ENCODE peak calls at places on chromosomes 11 and 22, in seven cellular contexts. E is esophagus squamous epithelium, N is body of pancreas, F is A549, J is foreskin fibroblast, Y is uterus, A is Panc1. Z is an unnamed sample.

GRCh38 chr11:99098751-99099150 is 78.0 kb downstream of the CNTN5 start:
- DNase-seq in E (no peak), F (no peak), A (no peak), N (no peak), Y (no peak), J (no peak), Z (no peak)

GRCh38 chr11:19524171-19524671 is 188.4 kb upstream of the NAV2 start:
- DNase-seq in Y (no peak), A (no peak), E (no peak), J (no peak), N (peak), F (no peak), Z (no peak)

GRCh38 chr11:63841554-63841953 is 2.6 kb downstream of the MARK2 start:
- DNase-seq in J (peak), N (no peak), E (no peak), A (no peak), Y (no peak), F (no peak), Z (no peak)

GRCh38 chr22:21569459-21570161 is 2.1 kb downstream of the UBE2L3 start:
- DNase-seq in E (no peak), Y (no peak), F (no peak), J (no peak), N (no peak), A (no peak), Z (no peak)

GRCh38 chr11:3021125-3021524 is 29.0 kb upstream of the NAP1L4 start:
- DNase-seq in J (no peak), Y (no peak), N (peak), F (peak), E (no peak), A (no peak), Z (no peak)

GRCh38 chr22:29784451-29785361 is 17.5 kb downstream of the UQCR10 start:
- DNase-seq in E (no peak), J (no peak), Y (no peak), F (no peak), A (no peak), N (peak), Z (no peak)

GRCh38 chr11:115222218-115222862 is 281.9 kb downstream of the CADM1 start:
- DNase-seq in F (peak), J (peak), E (no peak), N (no peak), A (peak), Y (no peak), Z (peak)

GRCh38 chr11:12691473-12691872 is 17.3 kb downstream of the TEAD1 start:
- DNase-seq in N (no peak), J (peak), Y (no peak), F (no peak), A (no peak), E (no peak), Z (peak)

GRCh38 chr22:25054943-25055511 is 102.5 kb downstream of the KIAA1671 start:
- DNase-seq in Y (no peak), A (no peak), E (no peak), N (no peak), F (no peak), J (no peak), Z (no peak)

GRCh38 chr11:113274708-113275582 is 39.4 kb upstream of the TTC12 start:
- DNase-seq in F (peak), N (no peak), A (no peak), J (no peak), Y (no peak), E (no peak), Z (no peak)

GRCh38 chr11:107385361-107385982 is 72.2 kb downstream of the CWF19L2 start:
- DNase-seq in Y (no peak), N (no peak), A (no peak), F (no peak), E (no peak), J (peak), Z (no peak)

GRCh38 chr22:46534177-46534776 is 3.1 kb downstream of the CELSR1 start:
- DNase-seq in J (no peak), F (no peak), Y (no peak), E (no peak), N (no peak), A (no peak), Z (no peak)

GRCh38 chr22:46531776-46532175 is 5.6 kb downstream of the CELSR1 start:
- DNase-seq in E (no peak), A (no peak), Y (no peak), F (no peak), J (no peak), N (no peak), Z (no peak)

GRCh38 chr22:46534901-46535630 is 2.4 kb downstream of the CELSR1 start:
- DNase-seq in N (no peak), E (no peak), A (no peak), J (no peak), F (no peak), Y (no peak), Z (no peak)

GRCh38 chr22:46535876-46536558 is 1.4 kb downstream of the CELSR1 start:
- DNase-seq in N (no peak), A (no peak), Y (no peak), J (no peak), F (no peak), E (no peak), Z (no peak)

DNA sequence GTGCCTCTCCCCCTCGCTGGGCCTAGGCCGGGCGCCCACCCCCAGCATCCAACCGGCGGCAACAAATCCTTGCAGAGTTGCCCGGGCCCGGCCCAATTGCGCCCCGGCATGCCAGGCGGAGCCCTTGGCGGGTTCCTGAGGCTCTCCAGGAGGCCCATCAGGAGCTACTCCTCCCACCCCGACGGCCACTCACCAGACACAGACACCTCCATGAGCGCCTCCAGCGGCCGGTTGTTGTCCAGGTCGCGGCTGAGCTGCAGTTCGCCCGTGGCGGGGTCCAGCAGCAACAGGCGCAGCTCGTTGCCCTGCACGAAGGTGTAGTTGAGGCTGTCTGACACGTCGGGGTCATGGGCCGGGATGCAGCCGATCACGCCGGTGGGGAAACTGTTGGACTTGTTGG is 4.0 kb downstream of the CELSR1 start:
- DNase-seq in J (no peak), E (no peak), N (no peak), Y (no peak), A (no peak), F (peak), Z (no peak)
- H3K4me3 ChIP-seq in J (no peak), E (peak), N (no peak), Y (no peak), A (peak), F (peak), Z (no peak)

GRCh38 chr22:50606126-50606525 is 5.5 kb downstream of the MAPK8IP2 start:
- DNase-seq in A (no peak), N (no peak), J (no peak), F (no peak), E (no peak), Y (no peak), Z (no peak)
- TF ChIP-seq CTCF in A (no peak), N (no peak), J (no peak), F (no peak), E (no peak), Y (no peak), Z (peak)

DNA sequence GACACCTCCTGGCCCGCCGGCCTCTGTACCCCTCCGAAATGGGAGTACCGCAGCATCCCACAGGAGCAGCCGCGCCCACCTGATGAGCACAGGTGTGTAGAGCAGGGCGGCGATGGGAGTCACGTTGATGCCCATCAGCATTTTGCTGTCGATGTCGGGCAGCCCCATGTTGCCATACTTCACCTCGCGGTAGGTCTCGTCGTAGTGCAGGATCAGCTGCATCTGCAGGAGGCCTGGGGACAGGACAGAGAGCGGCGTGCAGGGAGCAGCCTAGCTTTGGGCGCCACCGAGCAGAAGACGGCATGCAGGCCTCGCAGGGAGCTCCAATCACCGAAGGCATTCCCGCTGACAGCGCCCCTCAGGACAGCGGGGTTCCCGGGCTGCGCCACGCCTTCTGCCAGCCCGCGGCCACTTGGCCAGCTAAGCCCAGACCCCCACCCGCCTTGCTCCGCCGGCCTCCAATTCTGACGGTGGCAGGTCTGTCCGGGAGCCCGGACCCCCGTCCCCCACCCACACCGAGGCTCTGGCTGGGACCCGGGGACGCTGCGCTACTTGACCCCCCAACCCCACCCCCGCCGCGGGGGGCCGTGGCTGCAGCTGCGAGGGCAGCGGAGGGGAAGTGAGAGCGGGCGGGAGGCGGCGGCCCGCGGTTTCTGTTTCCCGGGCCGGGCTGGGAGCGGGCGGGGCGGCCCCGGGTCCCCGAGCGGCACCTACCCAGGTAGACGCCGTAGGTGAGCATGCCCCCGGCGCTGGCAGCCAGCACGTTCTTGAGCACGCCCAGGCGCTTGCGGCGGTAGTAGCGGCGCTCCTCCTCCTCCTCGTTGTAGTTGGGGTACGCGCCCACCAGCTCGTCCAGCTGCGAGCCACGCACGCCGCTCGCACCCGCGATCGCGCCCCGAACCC is 703 bp downstream of the UNC93B1 start:
- DNase-seq in J (no peak), Y (no peak), N (peak), F (no peak), A (no peak), E (no peak), Z (no peak)
- H3K4me3 ChIP-seq in J (peak), Y (peak), N (peak), F (peak), A (peak), E (peak), Z (peak)

GRCh38 chr22:43079742-43080141 is 9.4 kb downstream of the TTLL1 start:
- DNase-seq in N (no peak), E (no peak), Y (no peak), A (no peak), J (no peak), F (no peak), Z (no peak)

GRCh38 chr22:43078522-43078921 is 10.7 kb downstream of the TTLL1 start:
- DNase-seq in E (no peak), A (no peak), Y (no peak), F (no peak), N (no peak), J (no peak), Z (no peak)

GRCh38 chr22:43081968-43082367 is 7.2 kb downstream of the TTLL1 start:
- DNase-seq in Y (no peak), J (no peak), E (no peak), N (no peak), F (no peak), A (no peak), Z (no peak)

DNA sequence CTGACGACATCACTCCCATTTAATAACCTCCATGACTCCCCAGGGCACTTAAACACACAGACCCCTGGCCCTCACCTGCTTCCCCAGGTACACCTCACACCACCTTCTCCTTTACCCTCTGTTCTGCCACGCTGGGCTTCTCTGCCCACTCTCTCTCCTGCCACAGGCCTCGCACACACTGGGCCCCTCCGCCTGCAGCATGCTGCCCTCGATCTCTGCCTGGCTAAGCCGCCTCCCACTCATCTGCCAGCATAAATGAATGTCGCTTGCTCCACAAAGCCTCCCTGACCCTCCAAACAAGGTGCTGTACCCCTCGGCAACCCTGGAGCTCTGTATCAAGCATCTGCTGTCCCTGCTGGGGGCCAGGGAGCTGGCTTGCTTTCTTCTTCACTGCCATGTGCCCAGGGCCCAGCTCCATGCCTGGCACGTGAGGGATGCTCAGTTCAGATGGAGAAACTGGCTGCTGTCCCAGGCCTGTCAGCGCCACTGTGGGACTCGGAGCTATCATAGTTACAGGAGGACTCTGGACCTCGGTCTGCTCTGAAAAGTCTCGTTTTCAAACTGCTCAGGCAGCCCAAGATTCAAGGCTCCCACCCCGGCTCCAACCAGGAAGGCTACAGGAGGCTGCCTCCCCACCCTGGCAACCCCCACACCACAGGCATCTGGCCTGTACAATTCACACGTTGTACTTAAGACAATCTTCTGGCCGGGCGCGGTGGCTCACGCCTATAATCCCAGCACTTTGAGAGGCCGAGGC is 11.9 kb downstream of the TTLL1 start:
- DNase-seq in F (no peak), Y (no peak), N (no peak), E (no peak), A (no peak), J (no peak), Z (no peak)
- TF ChIP-seq CTCF in F (no peak), Y (no peak), N (no peak), E (no peak), A (no peak), J (no peak), Z (no peak)

GRCh38 chr11:121459413-121460041 is 6.8 kb upstream of the SORL1-AS1 start:
- DNase-seq in E (no peak), A (no peak), N (no peak), F (no peak), Y (no peak), J (no peak), Z (no peak)

GRCh38 chr11:121458551-121458950 is 5.8 kb upstream of the SORL1-AS1 start:
- DNase-seq in E (no peak), F (no peak), J (no peak), Y (no peak), N (no peak), A (no peak), Z (no peak)

GRCh38 chr11:121453589-121454299 is 977 bp upstream of the SORL1-AS1 start:
- DNase-seq in J (no peak), E (no peak), Y (no peak), N (no peak), A (no peak), F (no peak), Z (no peak)

GRCh38 chr11:121455115-121455514 is 2.3 kb upstream of the SORL1-AS1 start:
- DNase-seq in F (no peak), N (no peak), E (no peak), J (no peak), A (no peak), Y (no peak), Z (no peak)

GRCh38 chr11:121456816-121457431 is 4.2 kb upstream of the SORL1-AS1 start:
- DNase-seq in J (no peak), A (no peak), F (no peak), N (no peak), Y (no peak), E (no peak), Z (no peak)
- H3K4me3 ChIP-seq in J (no peak), A (no peak), F (no peak), N (no peak), Y (no peak), E (no peak), Z (no peak)

DNA sequence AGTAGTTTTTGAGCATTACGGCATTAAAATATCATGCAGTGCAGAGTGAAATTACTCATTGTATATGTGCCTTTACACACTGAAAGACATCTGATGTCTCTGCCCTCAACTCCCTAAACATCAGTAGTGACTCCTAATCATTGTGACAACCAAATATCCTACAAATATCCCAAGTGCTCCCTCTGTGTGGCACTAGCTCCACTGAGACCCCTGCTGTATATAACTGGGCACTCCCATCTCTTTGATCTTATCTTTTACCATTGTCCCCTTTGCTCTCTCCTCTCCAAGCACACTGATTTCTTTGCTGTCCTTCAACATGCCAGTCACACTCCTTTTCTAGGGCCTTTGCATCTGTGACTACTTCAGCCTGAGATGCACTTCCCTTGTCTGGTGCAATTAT is 2.6 kb downstream of the SLC5A12 start:
- DNase-seq in Y (no peak), J (no peak), N (no peak), E (no peak), F (no peak), A (no peak), Z (no peak)
- TF ChIP-seq CTCF in Y (no peak), J (no peak), N (no peak), E (no peak), F (no peak), A (no peak), Z (no peak)

DNA sequence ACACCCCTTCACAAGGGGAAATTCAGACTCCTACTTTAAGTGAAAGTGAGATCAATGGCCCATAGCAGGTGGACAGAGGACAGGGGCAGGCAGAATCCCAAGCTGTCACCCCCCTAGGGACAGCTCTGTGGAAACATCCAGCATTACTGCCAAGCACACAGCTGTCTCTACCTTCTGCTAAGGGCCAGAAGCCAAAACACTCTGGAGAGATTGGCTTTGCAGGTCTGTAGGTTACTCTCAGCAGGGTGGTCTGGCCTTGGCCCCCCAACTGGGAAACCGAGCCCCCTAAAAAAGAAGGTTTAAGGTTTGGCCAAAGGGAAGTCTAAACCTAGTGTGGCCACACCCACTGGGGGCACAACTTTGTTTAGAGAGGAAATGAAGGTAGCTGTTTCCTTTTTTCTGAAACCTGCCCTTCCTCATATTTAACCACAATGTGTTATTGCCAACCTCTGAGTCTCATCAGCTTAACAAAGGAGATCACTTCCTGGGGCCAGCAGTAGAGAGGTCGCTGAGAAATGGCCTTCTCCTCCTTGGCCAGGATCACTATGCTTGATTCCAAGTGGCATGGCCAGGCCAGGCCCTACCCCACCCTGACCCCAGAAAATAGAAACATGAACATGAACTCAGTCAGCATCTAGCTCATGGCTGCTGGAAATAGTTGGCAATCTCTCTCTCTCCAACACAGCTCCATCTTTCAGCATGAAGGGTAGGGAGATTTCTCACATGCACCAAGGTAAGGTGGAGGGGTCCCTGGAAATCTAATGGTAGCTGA is 25.9 kb upstream of the SCARF2 start:
- DNase-seq in J (no peak), E (no peak), F (no peak), Y (no peak), A (no peak), N (no peak), Z (no peak)
- H3K4me3 ChIP-seq in J (no peak), E (no peak), F (no peak), Y (no peak), A (no peak), N (no peak), Z (no peak)

GRCh38 chr22:44091751-44092150 is 67.6 kb downstream of the PARVB start:
- DNase-seq in J (no peak), A (no peak), F (no peak), Y (no peak), N (no peak), E (no peak), Z (no peak)
- TF ChIP-seq CTCF in J (no peak), A (no peak), F (no peak), Y (no peak), N (no peak), E (no peak), Z (no peak)

GRCh38 chr11:87454246-87454645 is 416.5 kb downstream of the TMEM135 start:
- DNase-seq in E (no peak), F (no peak), Y (no peak), N (peak), J (no peak), A (no peak), Z (no peak)

GRCh38 chr11:87451400-87451799 is 413.7 kb downstream of the TMEM135 start:
- DNase-seq in J (no peak), E (no peak), N (no peak), F (no peak), Y (no peak), A (no peak), Z (no peak)

GRCh38 chr11:87455180-87455579 is 417.4 kb downstream of the TMEM135 start:
- DNase-seq in E (no peak), F (no peak), J (no peak), N (no peak), Y (no peak), A (no peak), Z (no peak)

GRCh38 chr11:87456499-87456898 is 418.8 kb downstream of the TMEM135 start:
- DNase-seq in Y (no peak), N (no peak), F (no peak), J (no peak), E (no peak), A (no peak), Z (no peak)

DNA sequence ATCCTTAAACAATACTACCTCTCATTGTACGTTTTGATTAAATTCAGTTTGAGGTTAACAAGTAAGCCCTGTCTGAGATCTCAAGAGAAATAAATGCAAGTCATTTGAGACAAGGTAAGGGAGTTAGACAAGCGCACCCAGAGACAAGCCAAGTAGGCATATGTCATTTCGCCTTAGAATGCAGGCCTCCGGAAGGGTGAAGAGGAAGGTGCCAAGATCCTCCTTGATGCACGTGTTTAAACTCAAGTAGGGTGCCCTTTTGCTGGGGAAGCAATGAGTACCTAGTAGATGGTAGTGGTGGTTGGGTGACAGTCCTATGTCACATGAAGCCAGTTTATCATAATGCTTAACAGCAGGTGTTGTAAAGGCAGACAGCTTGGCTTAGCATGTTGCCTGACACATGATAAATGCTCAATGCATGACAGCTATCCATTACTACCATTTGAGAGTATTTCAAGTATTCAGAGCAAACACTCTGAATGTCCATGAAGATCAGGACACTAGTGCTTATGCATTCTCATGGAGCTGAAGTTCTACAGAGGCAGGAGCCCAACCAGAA is 415.9 kb downstream of the TMEM135 start:
- DNase-seq in F (no peak), Y (no peak), E (no peak), J (no peak), A (no peak), N (no peak), Z (no peak)
- H3K4me3 ChIP-seq in F (no peak), Y (no peak), E (no peak), J (no peak), A (no peak), N (no peak), Z (no peak)

GRCh38 chr11:32288276-32288675 is 147.1 kb downstream of the WT1 start:
- DNase-seq in N (no peak), Y (no peak), F (no peak), E (no peak), A (no peak), J (no peak), Z (no peak)
- TF ChIP-seq CTCF in N (no peak), Y (no peak), F (no peak), E (no peak), A (peak), J (no peak), Z (no peak)

Z was measured in HFF-Myc.